ENCODE peak calls at places on chromosomes 2 and 18, in six cellular contexts. P is A549, U is IMR-90, T is K562, B is GM12878, K is HepG2. Q is an unnamed sample.

GRCh38 chr2:195115738-195116137 is 541.3 kb upstream of the SLC39A10 start:
- DNase-seq in K (no peak), P (no peak), B (no peak), T (no peak), U (no peak), Q (no peak)

GRCh38 chr2:47088371-47089082 is 66.6 kb downstream of the STPG4 start:
- DNase-seq in K (peak; percentile 47), B (no peak), P (no peak), T (peak; percentile 50), U (peak; percentile 56), Q (peak; percentile 87)

GRCh38 chr2:54212456-54212855 is 43.6 kb downstream of the TSPYL6 start:
- DNase-seq in P (no peak), U (peak; percentile 96), B (no peak), K (peak; percentile 71), T (no peak), Q (no peak)

GRCh38 chr2:96799623-96799935 is 16.5 kb upstream of the CNNM3 start:
- DNase-seq in U (no peak), B (no peak), T (no peak), K (no peak), P (no peak), Q (no peak)

GRCh38 chr2:11698009-11698922 is 28.3 kb upstream of the NTSR2 start:
- DNase-seq in P (no peak), K (peak; percentile 92), T (no peak), U (peak; percentile 81), B (no peak), Q (no peak)

GRCh38 chr2:203887680-203888079 is 20.1 kb downstream of the CTLA4 start:
- DNase-seq in T (no peak), U (no peak), P (no peak), K (no peak), B (no peak), Q (no peak)

GRCh38 chr2:133821107-133821760 is 253.0 kb upstream of the NCKAP5 start:
- DNase-seq in K (no peak), U (peak; percentile 84), P (no peak), B (no peak), T (no peak), Q (no peak)

GRCh38 chr2:230870544-230871360 is 6.0 kb downstream of the ITM2C start:
- DNase-seq in U (no peak), T (no peak), K (no peak), P (no peak), B (no peak), Q (peak; percentile 76)

GRCh38 chr2:136328396-136328795 is 210.4 kb upstream of the CXCR4 start:
- DNase-seq in T (no peak), P (no peak), B (no peak), K (no peak), U (no peak), Q (no peak)

GRCh38 chr2:60352491-60353405 is 200.7 kb downstream of the BCL11A start:
- DNase-seq in U (no peak), K (no peak), B (no peak), T (no peak), P (no peak), Q (no peak)

GRCh38 chr2:96386470-96386869 is 50.9 kb downstream of the NCAPH start:
- DNase-seq in T (no peak), U (no peak), P (no peak), B (no peak), K (no peak), Q (no peak)

GRCh38 chr18:57791911-57792310 is 11.2 kb downstream of the ATP8B1 start:
- DNase-seq in U (no peak), B (no peak), K (no peak), T (no peak), P (no peak), Q (no peak)

GRCh38 chr2:69013123-69013836 is at the start of gene ANTXR1:
- DNase-seq in U (peak; percentile 78), B (no peak), T (peak; percentile 11), P (peak; percentile 78), K (peak; percentile 45), Q (peak; percentile 87)

GRCh38 chr2:190382851-190383250 is 25.3 kb upstream of the MFSD6 start:
- DNase-seq in P (peak; percentile 40), T (peak; percentile 23), K (peak; percentile 62), U (peak; percentile 41), B (peak; percentile 43), Q (peak; percentile 30)

GRCh38 chr2:104703669-104704068 is 150.2 kb upstream of the POU3F3 start:
- DNase-seq in P (no peak), B (no peak), K (no peak), T (no peak), U (no peak), Q (no peak)

GRCh38 chr2:237723613-237724012 is 75.0 kb upstream of the RBM44 start:
- DNase-seq in K (peak; percentile 74), P (peak; percentile 51), U (peak; percentile 57), T (peak; percentile 53), B (no peak), Q (peak; percentile 62)

GRCh38 chr2:165016772-165017411 is 61.6 kb upstream of the SLC38A11 start:
- DNase-seq in U (peak; percentile 65), T (no peak), P (peak; percentile 28), B (no peak), K (peak; percentile 48), Q (peak; percentile 62)

GRCh38 chr2:26298638-26299393 is 47.1 kb upstream of the SELENOI start:
- DNase-seq in B (peak; percentile 9), P (no peak), K (peak; percentile 27), U (peak; percentile 48), T (no peak), Q (no peak)

GRCh38 chr18:48227206-48227605 is 182.0 kb downstream of the ZBTB7C start:
- DNase-seq in T (no peak), U (no peak), B (no peak), P (no peak), K (no peak), Q (no peak)

GRCh38 chr2:183063083-183063482 is 15.5 kb upstream of the DUSP19 start:
- DNase-seq in P (peak; percentile 31), B (no peak), U (peak; percentile 85), T (no peak), K (no peak), Q (no peak)

GRCh38 chr18:54776282-54776977 is 51.8 kb upstream of the RAB27B start:
- DNase-seq in P (peak; percentile 57), B (peak; percentile 12), U (peak; percentile 99), K (peak; percentile 37), T (no peak), Q (no peak)

GRCh38 chr2:21131861-21132260 is 8.1 kb downstream of the TDRD15 start:
- DNase-seq in T (no peak), P (no peak), B (no peak), U (no peak), K (no peak), Q (no peak)

DNA sequence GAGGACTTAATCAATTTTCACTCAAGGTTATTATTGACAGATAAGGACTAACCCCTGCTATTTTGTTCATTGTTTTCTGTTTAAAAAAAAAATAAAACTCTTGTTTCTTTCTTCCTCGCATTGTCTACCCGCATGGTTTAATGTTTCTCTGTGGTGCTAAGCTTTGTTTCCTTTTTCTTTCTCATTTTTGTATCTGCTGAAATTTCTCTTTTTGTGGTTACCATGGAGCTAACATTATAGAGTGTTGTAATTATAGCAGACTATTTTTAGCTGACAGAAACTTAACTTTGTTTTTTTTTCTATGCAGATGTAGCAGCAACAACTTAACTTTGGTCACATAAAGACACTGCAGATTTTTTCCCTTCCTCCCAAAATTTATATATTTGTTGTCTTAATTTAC is 43.1 kb upstream of the CHN1 start:
- DNase-seq in B (no peak), T (no peak), K (no peak), U (no peak), P (no peak), Q (no peak)
- TF ChIP-seq SMC3 in B (no peak), T (no peak), K (no peak), U (no peak), P (no peak), Q (no peak)

GRCh38 chr2:239814917-239815637 is 210.1 kb downstream of the NDUFA10 start:
- DNase-seq in P (no peak), U (no peak), B (no peak), T (no peak), K (no peak), Q (no peak)

GRCh38 chr2:239815638-239816035 is 209.5 kb downstream of the NDUFA10 start:
- DNase-seq in U (no peak), P (no peak), B (no peak), T (no peak), K (no peak), Q (no peak)

GRCh38 chr2:239811806-239812560 is 213.2 kb downstream of the NDUFA10 start:
- DNase-seq in U (no peak), K (no peak), P (no peak), B (no peak), T (no peak), Q (no peak)

GRCh38 chr2:239814136-239814916 is 210.8 kb downstream of the NDUFA10 start:
- DNase-seq in U (no peak), T (peak; percentile 10), P (no peak), B (no peak), K (no peak), Q (no peak)

DNA sequence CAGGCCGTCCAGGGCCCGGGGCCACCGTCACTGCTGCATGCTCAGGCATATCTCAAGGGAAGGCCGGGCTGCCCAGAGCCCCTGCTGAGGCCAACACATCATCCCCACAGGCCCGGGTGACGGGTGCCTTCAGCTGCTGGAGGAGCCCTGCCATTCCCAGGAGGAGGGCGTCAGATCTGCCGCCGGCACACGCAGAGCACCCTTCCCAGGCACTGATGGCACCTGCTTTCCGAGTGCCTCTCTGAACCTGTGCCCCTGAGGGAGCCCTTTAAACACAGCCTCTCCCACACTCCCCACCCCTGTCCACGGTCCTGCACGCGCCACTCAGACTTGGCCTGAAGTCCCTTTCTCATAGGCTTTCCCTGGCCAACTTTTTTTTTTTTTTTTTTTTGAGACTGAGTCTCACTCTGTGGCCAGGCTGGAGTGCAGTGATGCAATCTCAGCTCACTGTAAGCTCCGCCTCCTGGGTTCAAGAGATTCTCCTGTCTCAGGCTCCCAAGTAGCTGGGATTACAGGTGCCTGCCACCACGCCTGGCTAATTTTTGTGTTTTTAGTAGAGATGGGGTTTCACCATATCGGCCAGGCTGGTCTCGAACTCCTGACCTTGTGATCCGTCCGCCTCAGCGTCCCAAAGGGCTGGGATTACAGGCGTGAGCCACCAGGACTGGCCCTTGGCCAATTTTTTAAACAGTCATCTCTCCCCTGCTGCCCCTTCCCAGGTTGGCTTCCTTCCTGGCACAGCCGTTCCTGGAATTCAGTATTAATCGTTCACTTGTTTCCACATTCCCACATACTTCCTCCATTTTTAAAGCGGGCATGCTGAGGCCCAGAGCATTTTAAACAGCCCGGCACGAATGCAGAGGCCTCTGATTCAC is 211.6 kb downstream of the NDUFA10 start:
- DNase-seq in P (no peak), U (no peak), T (no peak), B (no peak), K (no peak), Q (no peak)
- TF ChIP-seq SMC3 in P (no peak), U (no peak), T (no peak), B (no peak), K (no peak), Q (no peak)

GRCh38 chr2:239264838-239265651 is 135.8 kb downstream of the HDAC4 start:
- DNase-seq in B (no peak), U (peak; percentile 61), K (no peak), P (peak; percentile 36), T (peak; percentile 56), Q (no peak)
- TF ChIP-seq SMC3 in B (no peak), U (no peak), K (no peak), P (no peak), T (no peak), Q (no peak)

DNA sequence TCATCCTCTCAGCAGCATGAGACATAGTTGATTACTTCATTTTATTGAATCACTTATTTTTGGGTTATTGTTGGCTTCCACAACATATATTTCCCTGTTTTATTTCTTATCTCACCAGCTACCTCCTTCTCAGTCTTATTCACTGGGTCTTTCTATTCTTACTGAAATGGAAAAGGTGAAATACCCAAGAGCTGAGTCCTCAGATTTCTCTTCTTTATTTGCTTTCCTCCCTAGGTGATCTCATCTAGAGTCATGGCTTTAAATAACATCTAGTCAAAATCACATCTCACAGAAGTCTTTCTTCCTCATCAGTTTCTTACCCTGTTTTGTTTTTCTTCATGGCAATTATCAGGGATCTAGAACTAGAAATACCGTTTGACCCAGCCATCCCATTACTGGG is 105.0 kb upstream of the RBBP8 start:
- DNase-seq in K (no peak), P (no peak), T (no peak), U (peak; percentile 89), B (no peak), Q (no peak)
- TF ChIP-seq SMC3 in K (no peak), P (no peak), T (no peak), U (no peak), B (no peak), Q (no peak)